ENCODE peak calls at places on chromosomes 5 and 9, in six cellular contexts. E is trophoblast cell; K is kidney epithelial cell; C is CD8-positive, alpha-beta memory T cell; O is A549; V is psoas muscle. N is an unnamed sample.

GRCh38 chr9:34892886-34893285 is 65.2 kb upstream of the PHF24 start:
- DNase-seq in E (no peak), K (no peak), C (no peak), O (no peak), V (no peak), N (no peak)

GRCh38 chr5:72101828-72102227 is 5.4 kb upstream of the MAP1B start:
- DNase-seq in E (no peak), K (no peak), C (no peak), O (no peak), V (no peak), N (no peak)

GRCh38 chr5:138654281-138654867 is 79.2 kb upstream of the HSPA9 start:
- DNase-seq in E (no peak), K (peak; percentile 63), C (peak; percentile 80), O (no peak), V (no peak), N (peak; percentile 59)

GRCh38 chr5:134149571-134150303 is 27.0 kb downstream of the SKP1 start:
- DNase-seq in E (no peak), K (no peak), C (no peak), O (no peak), V (peak; percentile 8), N (no peak)

GRCh38 chr5:77224672-77225355 is 14.3 kb downstream of the PDE8B start:
- DNase-seq in E (peak; percentile 68), K (peak; percentile 39), C (no peak), O (no peak), V (no peak), N (no peak)

GRCh38 chr5:172594867-172595466 is 46.1 kb upstream of the NEURL1B start:
- DNase-seq in E (no peak), K (no peak), C (no peak), O (no peak), V (no peak), N (no peak)

GRCh38 chr5:181167814-181168488 is 20.6 kb downstream of the OR2V2 start:
- DNase-seq in E (no peak), K (no peak), C (no peak), O (no peak), V (no peak), N (peak; percentile 58)

GRCh38 chr9:123643518-123643917 is 286.4 kb downstream of the DENND1A start:
- DNase-seq in E (peak; percentile 6), K (no peak), C (no peak), O (no peak), V (no peak), N (no peak)

GRCh38 chr9:6960777-6961176 is 203.0 kb downstream of the KDM4C start:
- DNase-seq in E (no peak), K (no peak), C (no peak), O (no peak), V (no peak), N (no peak)

GRCh38 chr9:29322240-29322639 is 1749.0 kb upstream of the C9orf72 start:
- DNase-seq in E (no peak), K (no peak), C (no peak), O (no peak), V (no peak), N (no peak)

GRCh38 chr9:33750307-33750838 is 45.0 kb upstream of the PRSS3 start:
- DNase-seq in E (no peak), K (no peak), C (no peak), O (peak; percentile 53), V (no peak), N (no peak)

GRCh38 chr9:127856094-127856740 is 1.8 kb upstream of the ENG start:
- DNase-seq in E (no peak), K (no peak), C (no peak), O (no peak), V (no peak), N (no peak)

GRCh38 chr9:127855522-127855921 is 1.1 kb upstream of the ENG start:
- DNase-seq in E (no peak), K (no peak), C (no peak), O (no peak), V (no peak), N (no peak)

GRCh38 chr9:127852829-127853228 is 1.6 kb downstream of the ENG start:
- DNase-seq in E (no peak), K (no peak), C (no peak), O (no peak), V (no peak), N (no peak)

GRCh38 chr9:127854169-127854833 is at the start of gene ENG:
- DNase-seq in E (peak; percentile 92), K (no peak), C (no peak), O (no peak), V (peak; percentile 88), N (no peak)

DNA sequence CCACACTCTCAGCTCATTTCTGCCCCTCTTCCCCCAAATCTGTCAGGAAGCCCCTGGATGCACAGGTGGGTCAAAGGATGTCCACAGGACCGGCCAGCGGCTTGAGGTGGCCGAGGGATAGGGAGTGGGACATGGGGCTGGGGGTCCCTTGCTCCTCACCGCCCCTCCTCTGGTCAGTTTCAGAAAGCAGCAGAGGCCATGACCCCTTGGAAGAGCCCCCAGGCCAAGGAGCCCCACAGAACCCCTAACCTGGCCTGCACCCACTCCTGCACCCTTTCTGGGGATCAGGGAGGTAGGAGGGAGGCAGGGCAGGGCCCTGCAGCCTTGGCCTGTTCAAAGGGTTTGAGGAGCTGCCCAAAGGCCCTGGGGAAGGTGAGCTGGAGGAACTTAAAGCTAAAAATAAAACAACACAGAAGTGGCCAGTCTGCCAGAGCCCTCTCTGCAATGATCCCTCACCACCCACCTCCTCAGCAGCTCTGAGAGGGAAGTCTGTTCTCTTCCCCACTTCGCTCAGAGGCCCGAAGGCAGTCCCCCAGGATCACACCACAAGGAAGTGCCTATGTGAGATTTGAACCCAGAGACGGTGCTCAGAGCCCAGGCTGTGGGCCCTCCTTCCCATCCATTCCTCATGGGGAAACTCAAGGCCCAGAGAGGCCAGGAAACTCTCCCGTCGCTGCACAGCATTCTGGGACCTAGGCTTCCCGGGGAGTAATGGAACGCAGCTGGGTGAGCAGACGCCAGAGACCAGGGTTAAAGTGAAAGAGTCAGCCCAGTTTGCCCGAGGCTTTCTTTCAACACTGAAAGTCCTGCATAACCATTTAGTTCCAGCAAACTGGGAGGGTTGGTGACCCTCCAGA is 918 bp downstream of the ENG start:
- DNase-seq in E (peak; percentile 88), K (no peak), C (no peak), O (no peak), V (no peak), N (no peak)
- H3K4me3 ChIP-seq in E (no peak overlapping the region), K (peak overlapping the region; percentile 32), C (peak overlapping the region; percentile 72), O (no peak overlapping the region), V (peak overlapping the region; percentile 74), N (no peak overlapping the region)

GRCh38 chr5:58491216-58491892 is at the start of gene GAPT:
- DNase-seq in E (peak; percentile 68), K (no peak), C (no peak), O (no peak), V (no peak), N (peak; percentile 37)
- H3K4me3 ChIP-seq in E (no peak within 1 kb of the TSS), K (no peak within 1 kb of the TSS), C (no peak within 1 kb of the TSS), O (no peak within 1 kb of the TSS), V (no peak within 1 kb of the TSS), N (no peak within 1 kb of the TSS)

DNA sequence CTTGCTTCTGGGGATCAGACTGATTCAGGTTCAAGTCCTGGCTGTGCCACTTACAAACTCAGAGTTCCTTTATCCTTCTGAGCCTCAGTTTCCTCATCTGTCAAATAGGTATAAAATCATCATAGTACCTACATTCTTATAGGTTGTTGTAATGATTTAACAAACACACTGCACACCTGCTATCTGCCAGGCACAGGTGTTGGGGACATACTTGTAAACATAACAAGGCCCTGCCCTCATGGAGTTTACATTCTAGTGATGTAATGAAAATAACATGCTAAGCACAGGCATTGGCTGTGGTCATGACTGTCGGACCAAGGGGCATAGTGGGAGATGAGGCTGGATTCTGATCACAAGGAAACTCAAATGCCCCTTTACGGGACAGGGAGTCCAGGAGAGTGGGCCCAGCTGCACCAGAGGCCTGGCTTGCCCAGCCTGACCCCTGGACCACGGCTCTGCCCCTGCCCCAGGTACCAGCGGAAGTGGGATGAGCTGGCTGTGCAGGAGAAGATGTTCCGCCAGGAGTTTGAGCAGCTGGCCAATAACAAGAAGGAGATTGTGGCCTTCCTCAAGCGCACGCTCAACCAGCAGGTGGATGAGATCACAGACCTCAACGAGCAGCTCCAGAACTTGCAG is 2.3 kb downstream of the CFAP157 start:
- DNase-seq in E (no peak), K (no peak), C (no peak), O (no peak), V (no peak), N (no peak)
- H3K4me3 ChIP-seq in E (no peak overlapping the region), K (no peak overlapping the region), C (no peak overlapping the region), O (no peak overlapping the region), V (no peak overlapping the region), N (no peak overlapping the region)

GRCh38 chr9:27090716-27091115 is 18.3 kb upstream of the TEK start:
- DNase-seq in E (no peak), K (no peak), C (no peak), O (no peak), V (no peak), N (no peak)

GRCh38 chr9:27089706-27090105 is 19.3 kb upstream of the TEK start:
- DNase-seq in E (no peak), K (no peak), C (no peak), O (no peak), V (no peak), N (no peak)

GRCh38 chr9:27088981-27089380 is 20.0 kb upstream of the TEK start:
- DNase-seq in E (peak; percentile 80), K (no peak), C (no peak), O (no peak), V (no peak), N (no peak)

GRCh38 chr9:27090231-27090630 is 18.8 kb upstream of the TEK start:
- DNase-seq in E (no peak), K (no peak), C (no peak), O (no peak), V (no peak), N (no peak)

GRCh38 chr9:27094640-27095039 is 14.4 kb upstream of the TEK start:
- DNase-seq in E (peak; percentile 23), K (peak; percentile 39), C (no peak), O (no peak), V (no peak), N (no peak)
- H3K4me3 ChIP-seq in E (no peak overlapping the region), K (no peak overlapping the region), C (no peak overlapping the region), O (no peak overlapping the region), V (no peak overlapping the region), N (no peak overlapping the region)

DNA sequence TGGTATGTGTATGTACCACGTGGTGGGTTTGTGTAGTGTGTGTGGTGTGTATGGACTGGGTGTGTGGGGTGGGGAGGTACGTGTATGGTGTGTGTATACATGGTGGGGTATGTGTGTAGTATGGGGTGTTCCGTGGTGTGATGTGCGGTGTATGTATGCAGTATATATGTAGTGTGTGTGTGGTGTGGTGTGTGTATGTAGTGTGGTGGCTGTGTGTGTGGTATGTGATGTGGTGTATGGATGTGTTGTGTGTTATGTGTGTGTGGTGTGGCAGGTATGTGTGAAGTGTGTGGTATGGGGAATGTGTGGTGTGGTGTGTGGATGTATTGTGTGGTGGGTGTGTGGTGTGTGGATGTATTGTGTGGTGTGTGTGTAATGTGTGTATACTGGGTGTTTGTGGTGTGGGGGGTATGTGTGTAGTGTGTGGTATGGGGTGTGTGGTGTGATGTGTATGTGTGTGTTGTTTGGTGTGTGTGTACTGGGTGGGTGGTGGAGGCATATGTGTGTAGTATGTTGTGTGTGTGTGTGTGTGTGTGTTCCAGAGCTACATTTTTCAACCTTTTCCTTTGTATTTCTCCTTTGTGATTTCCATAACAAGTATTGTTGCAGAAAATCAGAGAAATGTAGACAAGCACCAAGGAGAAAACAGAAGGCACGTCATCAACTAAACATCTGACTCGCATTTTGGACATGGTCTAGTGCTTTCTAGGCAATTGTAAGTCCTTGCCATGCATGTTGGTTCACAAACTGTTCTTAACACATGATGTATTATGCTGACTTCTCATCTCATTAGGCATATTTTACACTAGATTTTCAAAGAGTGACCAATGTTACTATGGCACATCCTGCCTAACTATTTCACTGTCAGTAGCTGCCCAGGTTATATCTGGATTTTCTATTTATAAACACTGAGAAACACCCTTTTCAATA is 13.2 kb downstream of the SEMA4D start:
- DNase-seq in E (no peak), K (peak; percentile 66), C (no peak), O (no peak), V (no peak), N (peak; percentile 60)
- H3K4me3 ChIP-seq in E (peak overlapping the region; percentile 30), K (no peak overlapping the region), C (peak overlapping the region; percentile 74), O (no peak overlapping the region), V (peak overlapping the region; percentile 43), N (peak overlapping the region; percentile 67)

N was measured in GM06990.